ENCODE peak calls at places on chromosomes 12 and 14, in four cellular contexts. One of them, this sample, is unnamed.

GRCh38 chr12:89281534-89281857 is 70.8 kb downstream of the DUSP6 start:
- DNase-seq in stimulated activated CD8-positive, alpha-beta memory T cell treated with anti-CD3 and anti-CD28 coated beads, Interleukin-4, amount 100 ng/mL, for 24 hours: no peak
- DNase-seq in cardiac fibroblast: no peak
- DNase-seq in hippocampal formation: no peak
- DNase-seq in this sample: no peak

GRCh38 chr12:3139760-3140159 is 62.6 kb downstream of the TSPAN9 start:
- DNase-seq in stimulated activated CD8-positive, alpha-beta memory T cell treated with anti-CD3 and anti-CD28 coated beads, Interleukin-4, amount 100 ng/mL, for 24 hours: no peak
- DNase-seq in cardiac fibroblast: no peak
- DNase-seq in hippocampal formation: no peak
- DNase-seq in this sample: no peak

GRCh38 chr12:92259291-92259690 is 113.6 kb upstream of the BTG1 start:
- DNase-seq in stimulated activated CD8-positive, alpha-beta memory T cell treated with anti-CD3 and anti-CD28 coated beads, Interleukin-4, amount 100 ng/mL, for 24 hours: no peak
- DNase-seq in cardiac fibroblast: no peak
- DNase-seq in hippocampal formation: no peak
- DNase-seq in this sample: no peak

GRCh38 chr12:54858562-54858961 is 4.2 kb downstream of the MUCL1 start:
- DNase-seq in stimulated activated CD8-positive, alpha-beta memory T cell treated with anti-CD3 and anti-CD28 coated beads, Interleukin-4, amount 100 ng/mL, for 24 hours: no peak
- DNase-seq in cardiac fibroblast: no peak
- DNase-seq in hippocampal formation: no peak
- DNase-seq in this sample: no peak

GRCh38 chr14:97266653-97267052 is 469.5 kb downstream of the VRK1 start:
- DNase-seq in stimulated activated CD8-positive, alpha-beta memory T cell treated with anti-CD3 and anti-CD28 coated beads, Interleukin-4, amount 100 ng/mL, for 24 hours: no peak
- DNase-seq in cardiac fibroblast: no peak
- DNase-seq in hippocampal formation: no peak
- DNase-seq in this sample: no peak

GRCh38 chr12:108884116-108885012 is 4.5 kb downstream of the DAO start:
- DNase-seq in stimulated activated CD8-positive, alpha-beta memory T cell treated with anti-CD3 and anti-CD28 coated beads, Interleukin-4, amount 100 ng/mL, for 24 hours: peak; percentile 54
- DNase-seq in cardiac fibroblast: peak; percentile 50
- DNase-seq in hippocampal formation: no peak
- DNase-seq in this sample: no peak

GRCh38 chr12:50081096-50081808 is 3.9 kb upstream of the SMARCD1 start:
- DNase-seq in stimulated activated CD8-positive, alpha-beta memory T cell treated with anti-CD3 and anti-CD28 coated beads, Interleukin-4, amount 100 ng/mL, for 24 hours: no peak
- DNase-seq in cardiac fibroblast: no peak
- DNase-seq in hippocampal formation: no peak
- DNase-seq in this sample: no peak

GRCh38 chr14:90645842-90646443 is 170.3 kb downstream of the TTC7B start:
- DNase-seq in stimulated activated CD8-positive, alpha-beta memory T cell treated with anti-CD3 and anti-CD28 coated beads, Interleukin-4, amount 100 ng/mL, for 24 hours: no peak
- DNase-seq in cardiac fibroblast: peak; percentile 46
- DNase-seq in hippocampal formation: no peak
- DNase-seq in this sample: no peak

GRCh38 chr14:20904393-20905029 is 13.3 kb downstream of the RNASE3 start:
- DNase-seq in stimulated activated CD8-positive, alpha-beta memory T cell treated with anti-CD3 and anti-CD28 coated beads, Interleukin-4, amount 100 ng/mL, for 24 hours: no peak
- DNase-seq in cardiac fibroblast: no peak
- DNase-seq in hippocampal formation: no peak
- DNase-seq in this sample: no peak

GRCh38 chr14:56379956-56380355 is 199.6 kb upstream of the TMEM260 start:
- DNase-seq in stimulated activated CD8-positive, alpha-beta memory T cell treated with anti-CD3 and anti-CD28 coated beads, Interleukin-4, amount 100 ng/mL, for 24 hours: no peak
- DNase-seq in cardiac fibroblast: peak; percentile 74
- DNase-seq in hippocampal formation: no peak
- DNase-seq in this sample: no peak

GRCh38 chr12:724194-724855 is 28.1 kb upstream of the WNK1 start:
- DNase-seq in stimulated activated CD8-positive, alpha-beta memory T cell treated with anti-CD3 and anti-CD28 coated beads, Interleukin-4, amount 100 ng/mL, for 24 hours: no peak
- DNase-seq in cardiac fibroblast: peak; percentile 23
- DNase-seq in hippocampal formation: no peak
- DNase-seq in this sample: no peak

GRCh38 chr12:48681416-48681737 is 661 bp downstream of the KANSL2 start:
- DNase-seq in stimulated activated CD8-positive, alpha-beta memory T cell treated with anti-CD3 and anti-CD28 coated beads, Interleukin-4, amount 100 ng/mL, for 24 hours: no peak
- DNase-seq in cardiac fibroblast: peak; percentile 33
- DNase-seq in hippocampal formation: no peak
- DNase-seq in this sample: no peak

GRCh38 chr12:95741635-95742034 is 48.9 kb downstream of the NTN4 start:
- DNase-seq in stimulated activated CD8-positive, alpha-beta memory T cell treated with anti-CD3 and anti-CD28 coated beads, Interleukin-4, amount 100 ng/mL, for 24 hours: no peak
- DNase-seq in cardiac fibroblast: no peak
- DNase-seq in hippocampal formation: no peak
- DNase-seq in this sample: no peak

GRCh38 chr12:76341436-76342030 is 6.7 kb downstream of the BBS10 start:
- DNase-seq in stimulated activated CD8-positive, alpha-beta memory T cell treated with anti-CD3 and anti-CD28 coated beads, Interleukin-4, amount 100 ng/mL, for 24 hours: no peak
- DNase-seq in cardiac fibroblast: no peak
- DNase-seq in hippocampal formation: no peak
- DNase-seq in this sample: no peak

GRCh38 chr12:79624378-79624777 is 66.4 kb downstream of the PAWR start:
- DNase-seq in stimulated activated CD8-positive, alpha-beta memory T cell treated with anti-CD3 and anti-CD28 coated beads, Interleukin-4, amount 100 ng/mL, for 24 hours: no peak
- DNase-seq in cardiac fibroblast: no peak
- DNase-seq in hippocampal formation: no peak
- DNase-seq in this sample: no peak